ENCODE peak calls at places on chromosomes 4 and X, in eight cellular contexts. N is H7; I is lung; E is NCI-H1092 treated with DMSO at 0.1 percent for 48 hours; P is heart left ventricle; S is midbrain; V is stimulated activated CD4-positive, alpha-beta T cell treated with anti-CD3 and anti-CD28 coated beads, TNF-alpha, amount 100 ng/mL, for 48 hours; B is Calu3. L is an unnamed sample.
A peak's percentile ranks its signal among the peaks of the same experiment; 100 is the strongest.

GRCh38 chr4:119068529-119068962 is 67.1 kb upstream of the MYOZ2 start:
- DNase-seq in V (no peak), E (no peak), B (no peak), I (no peak), P (no peak), N (no peak), S (no peak), L (no peak)

GRCh38 chr4:105088110-105088879 is 58.4 kb upstream of the TET2 start:
- DNase-seq in S (no peak), N (no peak), P (no peak), I (no peak), E (no peak), B (no peak), V (no peak), L (no peak)

GRCh38 chrX:7205037-7205577 is 57.2 kb upstream of the PUDP start:
- DNase-seq in S (no peak), B (no peak), P (no peak), E (no peak), N (no peak), I (no peak), V (no peak), L (no peak)

GRCh38 chr4:106587558-106587957 is 219.0 kb upstream of the GIMD1 start:
- DNase-seq in B (no peak), S (no peak), I (no peak), V (no peak), P (no peak), E (no peak), N (no peak), L (no peak)

GRCh38 chr4:100582146-100582545 is 64.3 kb upstream of the EMCN start:
- DNase-seq in V (no peak), B (no peak), P (no peak), E (no peak), S (no peak), I (no peak), N (no peak), L (no peak)

GRCh38 chr4:28973591-28974350 is 1746.4 kb upstream of the PCDH7 start:
- DNase-seq in B (no peak), E (no peak), N (no peak), S (no peak), P (no peak), V (no peak), I (no peak), L (no peak)

GRCh38 chrX:97016106-97016505 is 132.4 kb downstream of the RPA4 start:
- DNase-seq in P (no peak), B (no peak), I (no peak), V (no peak), E (no peak), S (no peak), N (no peak), L (no peak)

GRCh38 chr4:176150283-176150682 is 45.1 kb downstream of the SPATA4 start:
- DNase-seq in S (no peak), P (no peak), V (no peak), B (no peak), E (no peak), N (no peak), I (no peak), L (peak; percentile 26)

GRCh38 chr4:163493643-163494359 is 689 bp upstream of the TMA16 start:
- DNase-seq in N (no peak), V (no peak), I (no peak), S (peak; percentile 2), E (no peak), P (peak; percentile 56), B (peak; percentile 4), L (no peak)

GRCh38 chr4:147428583-147428982 is 52.3 kb upstream of the EDNRA start:
- DNase-seq in I (no peak), V (no peak), B (no peak), S (no peak), P (no peak), E (no peak), N (no peak), L (no peak)

GRCh38 chrX:130637591-130637990 is 235.8 kb downstream of the RBMX2 start:
- DNase-seq in P (no peak), B (no peak), N (no peak), I (no peak), S (no peak), E (no peak), V (no peak), L (no peak)

GRCh38 chr4:83074086-83074704 is 39.2 kb downstream of the COPS4 start:
- DNase-seq in S (peak; percentile 56), P (no peak), V (peak; percentile 26), E (peak; percentile 65), B (peak; percentile 52), N (peak; percentile 62), I (peak; percentile 36), L (peak; percentile 69)

GRCh38 chr4:3402409-3403103 is 39.2 kb upstream of the HGFAC start:
- DNase-seq in P (no peak), B (no peak), I (no peak), S (no peak), E (no peak), V (no peak), N (no peak), L (no peak)

GRCh38 chr4:137519406-137519805 is 12.9 kb downstream of the PCDH18 start:
- DNase-seq in N (no peak), I (no peak), S (no peak), E (peak; percentile 54), V (no peak), P (no peak), B (no peak), L (no peak)

GRCh38 chr4:101304916-101305315 is 42.4 kb downstream of the PPP3CA start:
- DNase-seq in I (no peak), B (no peak), S (peak; percentile 63), E (no peak), V (no peak), N (no peak), P (no peak), L (no peak)

GRCh38 chr4:78320353-78320935 is 231.1 kb upstream of the ANXA3 start:
- DNase-seq in B (no peak), V (no peak), E (no peak), N (no peak), S (no peak), P (no peak), I (no peak), L (no peak)

GRCh38 chr4:1049591-1049905 is 38.1 kb downstream of the FGFRL1 start:
- DNase-seq in N (no peak), I (no peak), S (no peak), V (no peak), P (peak; percentile 23), E (no peak), B (no peak), L (no peak)

GRCh38 chr4:1795304-1796195 is 2.5 kb downstream of the FGFR3 start:
- DNase-seq in P (no peak), N (peak; percentile 94), S (no peak), B (peak; percentile 35), I (no peak), E (no peak), V (no peak), L (no peak)

GRCh38 chr4:137299281-137299680 is 233.0 kb downstream of the PCDH18 start:
- DNase-seq in B (no peak), N (no peak), E (no peak), I (no peak), P (no peak), V (no peak), S (no peak), L (no peak)

GRCh38 chr4:45063701-45064100 is 337.3 kb upstream of the GNPDA2 start:
- DNase-seq in S (no peak), I (no peak), E (no peak), P (no peak), V (no peak), N (no peak), B (no peak), L (peak; percentile 4)

GRCh38 chrX:48971325-48972213 is at the start of gene KCND1:
- DNase-seq in B (peak; percentile 82), P (peak; percentile 38), V (no peak), S (no peak), N (peak; percentile 96), I (peak; percentile 35), E (peak; percentile 31), L (peak; percentile 48)

GRCh38 chr4:10101559-10102192 is 14.9 kb downstream of the WDR1 start:
- DNase-seq in I (no peak), B (no peak), S (no peak), P (no peak), E (no peak), N (no peak), V (no peak), L (peak; percentile 51)

GRCh38 chrX:1576201-1577101 is 15.0 kb upstream of the AKAP17A start:
- DNase-seq in V (no peak), S (no peak), I (peak; percentile 15), P (no peak), N (no peak), E (no peak), B (no peak), L (no peak)

GRCh38 chr4:181855307-181855706 is 387.9 kb upstream of the TENM3 start:
- DNase-seq in I (no peak), B (no peak), P (no peak), V (no peak), E (no peak), S (no peak), N (no peak), L (no peak)

GRCh38 chr4:41600243-41600642 is 62.3 kb downstream of the LIMCH1 start:
- DNase-seq in V (no peak), E (peak; percentile 6), N (no peak), P (no peak), S (no peak), B (peak; percentile 24), I (no peak), L (no peak)

GRCh38 chr4:15912236-15912635 is 26.3 kb downstream of the FGFBP1 start:
- DNase-seq in B (no peak), P (no peak), I (no peak), E (no peak), N (no peak), V (no peak), S (no peak), L (no peak)

GRCh38 chr4:142416711-142417275 is 429.3 kb downstream of the INPP4B start:
- DNase-seq in V (no peak), P (no peak), S (no peak), N (no peak), I (no peak), B (no peak), E (no peak), L (no peak)

GRCh38 chrX:138982350-138982749 is 270.8 kb upstream of the FGF13 start:
- DNase-seq in N (no peak), I (no peak), E (no peak), S (no peak), B (no peak), P (no peak), V (no peak), L (no peak)

GRCh38 chr4:125719987-125720386 is 405.2 kb downstream of the FAT4 start:
- DNase-seq in I (no peak), B (peak; percentile 3), V (no peak), P (no peak), E (no peak), S (no peak), N (no peak), L (no peak)

GRCh38 chr4:116636917-116637316 is 448.5 kb downstream of the TRAM1L1 start:
- DNase-seq in I (no peak), E (no peak), P (no peak), S (no peak), N (no peak), V (no peak), B (no peak), L (no peak)

GRCh38 chr4:38856046-38856445 is 571 bp downstream of the TLR6 start:
- DNase-seq in S (no peak), V (no peak), B (no peak), I (no peak), E (peak; percentile 16), N (no peak), P (no peak), L (no peak)

GRCh38 chrX:19990519-19991349 is at the start of gene BCLAF3:
- DNase-seq in N (peak; percentile 95), E (peak; percentile 94), P (peak; percentile 91), V (peak; percentile 80), S (peak; percentile 90), I (peak; percentile 88), B (peak; percentile 95), L (peak; percentile 81)

GRCh38 chrX:17812763-17813162 is 48.3 kb downstream of the RAI2 start:
- DNase-seq in B (no peak), S (no peak), P (no peak), E (no peak), I (no peak), N (peak; percentile 73), V (no peak), L (peak; percentile 11)

GRCh38 chr4:6115746-6116586 is 84.4 kb downstream of the JAKMIP1 start:
- DNase-seq in S (no peak), E (no peak), P (no peak), V (no peak), I (no peak), N (no peak), B (no peak), L (no peak)